ENCODE peak calls at places on chromosomes 4 and X, in eight cellular contexts. One of them, this sample, is unnamed. For H3K36me3 and H3K4me1, the result is how much of the 10 kb centered on the place peaks cover.

GRCh38 chr4:26308573-26308972 is 12.2 kb upstream of the RBPJ start:
- DNase-seq in cardiac muscle cell: no peak
- DNase-seq in CD8-positive, alpha-beta T cell: no peak
- DNase-seq in body of pancreas: no peak
- DNase-seq in left ventricle myocardium inferior: no peak
- DNase-seq in lung: no peak
- DNase-seq in upper lobe of right lung: no peak
- DNase-seq in tibial nerve: no peak
- DNase-seq in this sample: no peak

GRCh38 chr4:26985836-26986235 is 125.2 kb downstream of the STIM2 start:
- DNase-seq in tibial nerve: no peak
- DNase-seq in upper lobe of right lung: no peak
- DNase-seq in lung: no peak
- DNase-seq in body of pancreas: no peak
- DNase-seq in cardiac muscle cell: no peak
- DNase-seq in left ventricle myocardium inferior: no peak
- DNase-seq in CD8-positive, alpha-beta T cell: no peak
- DNase-seq in this sample: no peak

GRCh38 chrX:103608305-103608963 is 671 bp downstream of the TCEAL3 start:
- DNase-seq in upper lobe of right lung: peak
- DNase-seq in body of pancreas: peak
- DNase-seq in tibial nerve: no peak
- DNase-seq in lung: no peak
- DNase-seq in left ventricle myocardium inferior: no peak
- DNase-seq in cardiac muscle cell: no peak
- DNase-seq in CD8-positive, alpha-beta T cell: no peak
- DNase-seq in this sample: peak

GRCh38 chr4:186719925-186720694 is 3.5 kb downstream of the FAT1 start:
- DNase-seq in upper lobe of right lung: no peak
- DNase-seq in lung: no peak
- DNase-seq in left ventricle myocardium inferior: no peak
- DNase-seq in CD8-positive, alpha-beta T cell: no peak
- DNase-seq in tibial nerve: no peak
- DNase-seq in cardiac muscle cell: peak
- DNase-seq in body of pancreas: no peak
- DNase-seq in this sample: no peak

GRCh38 chr4:22434895-22435294 is 81.0 kb downstream of the ADGRA3 start:
- DNase-seq in body of pancreas: peak
- DNase-seq in upper lobe of right lung: no peak
- DNase-seq in cardiac muscle cell: peak
- DNase-seq in lung: no peak
- DNase-seq in left ventricle myocardium inferior: no peak
- DNase-seq in CD8-positive, alpha-beta T cell: no peak
- DNase-seq in tibial nerve: no peak
- DNase-seq in this sample: no peak

GRCh38 chr4:186829740-186830449 is 106.2 kb upstream of the FAT1 start:
- DNase-seq in CD8-positive, alpha-beta T cell: no peak
- DNase-seq in tibial nerve: no peak
- DNase-seq in cardiac muscle cell: no peak
- DNase-seq in lung: no peak
- DNase-seq in body of pancreas: no peak
- DNase-seq in left ventricle myocardium inferior: no peak
- DNase-seq in upper lobe of right lung: no peak
- DNase-seq in this sample: no peak

GRCh38 chr4:11397146-11397545 is 31.5 kb downstream of the HS3ST1 start:
- DNase-seq in lung: no peak
- DNase-seq in CD8-positive, alpha-beta T cell: no peak
- DNase-seq in tibial nerve: no peak
- DNase-seq in body of pancreas: no peak
- DNase-seq in cardiac muscle cell: peak
- DNase-seq in left ventricle myocardium inferior: no peak
- DNase-seq in upper lobe of right lung: no peak
- DNase-seq in this sample: no peak

GRCh38 chr4:53478671-53479456 is 101.4 kb downstream of the FIP1L1 start:
- DNase-seq in CD8-positive, alpha-beta T cell: no peak
- DNase-seq in left ventricle myocardium inferior: no peak
- DNase-seq in tibial nerve: no peak
- DNase-seq in cardiac muscle cell: no peak
- DNase-seq in upper lobe of right lung: no peak
- DNase-seq in body of pancreas: no peak
- DNase-seq in lung: no peak
- DNase-seq in this sample: no peak

GRCh38 chr4:150173854-150174398 is 95.7 kb downstream of the DCLK2 start:
- DNase-seq in left ventricle myocardium inferior: no peak
- DNase-seq in cardiac muscle cell: no peak
- DNase-seq in lung: no peak
- DNase-seq in tibial nerve: no peak
- DNase-seq in upper lobe of right lung: no peak
- DNase-seq in body of pancreas: no peak
- DNase-seq in CD8-positive, alpha-beta T cell: no peak
- DNase-seq in this sample: no peak

GRCh38 chrX:372856-373640 is 13.7 kb downstream of the PPP2R3B start:
- DNase-seq in left ventricle myocardium inferior: no peak
- DNase-seq in upper lobe of right lung: no peak
- DNase-seq in CD8-positive, alpha-beta T cell: no peak
- DNase-seq in body of pancreas: no peak
- DNase-seq in lung: no peak
- DNase-seq in tibial nerve: no peak
- DNase-seq in cardiac muscle cell: peak
- DNase-seq in this sample: peak

GRCh38 chrX:34631826-34632225 is 25.3 kb downstream of the TMEM47 start:
- DNase-seq in lung: no peak
- DNase-seq in CD8-positive, alpha-beta T cell: no peak
- DNase-seq in tibial nerve: no peak
- DNase-seq in left ventricle myocardium inferior: no peak
- DNase-seq in upper lobe of right lung: no peak
- DNase-seq in cardiac muscle cell: no peak
- DNase-seq in body of pancreas: no peak
- DNase-seq in this sample: no peak

GRCh38 chr4:94285666-94286065 is 57.0 kb downstream of the HPGDS start:
- DNase-seq in upper lobe of right lung: no peak
- DNase-seq in CD8-positive, alpha-beta T cell: no peak
- DNase-seq in left ventricle myocardium inferior: no peak
- DNase-seq in cardiac muscle cell: no peak
- DNase-seq in tibial nerve: no peak
- DNase-seq in lung: no peak
- DNase-seq in body of pancreas: no peak
- DNase-seq in this sample: no peak
- H3K36me3 ChIP-seq in upper lobe of right lung: half or more
- H3K36me3 ChIP-seq in CD8-positive, alpha-beta T cell: under half
- H3K36me3 ChIP-seq in left ventricle myocardium inferior: half or more
- H3K36me3 ChIP-seq in cardiac muscle cell: half or more
- H3K36me3 ChIP-seq in tibial nerve: under half
- H3K36me3 ChIP-seq in lung: under half
- H3K36me3 ChIP-seq in body of pancreas: under half
- H3K36me3 ChIP-seq in this sample: under half

DNA sequence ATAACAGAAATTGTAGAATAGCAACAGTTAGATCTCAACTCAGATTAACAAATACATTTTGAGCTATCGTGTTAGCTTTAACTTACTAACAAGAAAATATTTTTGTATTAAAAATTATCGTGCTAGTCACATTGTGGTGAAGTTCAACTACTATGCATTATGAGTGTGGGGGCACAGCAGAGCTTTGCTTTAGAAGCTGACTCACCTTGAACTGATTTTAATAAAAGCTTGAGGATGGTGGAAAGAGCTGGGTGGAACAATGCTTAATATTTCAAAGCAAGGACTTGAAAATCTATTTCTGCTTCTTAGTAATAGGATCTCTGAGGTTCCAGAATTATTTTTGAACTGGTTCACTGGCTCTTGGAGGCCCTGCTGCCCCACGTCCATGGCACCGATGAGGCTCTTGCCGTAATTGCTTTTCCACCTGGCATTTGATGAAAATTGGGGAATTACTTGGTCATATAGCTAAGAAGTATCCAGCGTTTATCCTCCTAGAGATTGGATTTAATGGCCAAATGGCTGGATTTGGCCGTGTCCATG is 66.8 kb upstream of the LIMCH1 start:
- DNase-seq in lung: no peak
- DNase-seq in upper lobe of right lung: no peak
- DNase-seq in CD8-positive, alpha-beta T cell: no peak
- DNase-seq in cardiac muscle cell: no peak
- DNase-seq in left ventricle myocardium inferior: no peak
- DNase-seq in body of pancreas: no peak
- DNase-seq in tibial nerve: no peak
- DNase-seq in this sample: no peak
- H3K4me1 ChIP-seq in lung: under half
- H3K4me1 ChIP-seq in upper lobe of right lung: under half
- H3K4me1 ChIP-seq in CD8-positive, alpha-beta T cell: under half
- H3K4me1 ChIP-seq in cardiac muscle cell: under half
- H3K4me1 ChIP-seq in left ventricle myocardium inferior: half or more
- H3K4me1 ChIP-seq in body of pancreas: under half
- H3K4me1 ChIP-seq in tibial nerve: under half
- H3K4me1 ChIP-seq in this sample: under half

DNA sequence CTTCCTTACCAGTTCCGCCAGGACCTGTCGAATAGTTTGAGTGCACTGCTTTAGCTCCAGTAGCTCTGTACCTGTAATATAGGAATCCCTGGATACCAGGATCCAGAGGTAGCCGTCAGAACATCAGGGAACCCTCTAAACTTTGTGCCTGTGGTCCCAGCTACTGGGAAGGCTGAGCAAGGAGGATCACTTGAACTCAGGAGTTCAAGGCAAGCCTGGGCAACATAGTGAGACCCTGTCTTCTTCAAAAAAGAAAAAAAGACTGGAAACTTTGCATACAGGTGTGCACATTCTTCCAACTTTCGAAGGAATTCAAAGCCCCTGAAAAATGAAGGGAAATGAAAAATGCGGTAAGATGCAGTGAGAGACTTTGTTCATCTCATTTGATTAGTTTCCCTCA is 32.6 kb upstream of the FAM193A start:
- DNase-seq in left ventricle myocardium inferior: no peak
- DNase-seq in body of pancreas: no peak
- DNase-seq in cardiac muscle cell: no peak
- DNase-seq in tibial nerve: no peak
- DNase-seq in upper lobe of right lung: no peak
- DNase-seq in CD8-positive, alpha-beta T cell: no peak
- DNase-seq in lung: no peak
- DNase-seq in this sample: no peak
- H3K36me3 ChIP-seq in left ventricle myocardium inferior: half or more
- H3K36me3 ChIP-seq in body of pancreas: under half
- H3K36me3 ChIP-seq in cardiac muscle cell: under half
- H3K36me3 ChIP-seq in tibial nerve: under half
- H3K36me3 ChIP-seq in upper lobe of right lung: half or more
- H3K36me3 ChIP-seq in CD8-positive, alpha-beta T cell: under half
- H3K36me3 ChIP-seq in lung: under half
- H3K36me3 ChIP-seq in this sample: under half

GRCh38 chr4:104421576-104421975 is 73.1 kb downstream of the CXXC4 start:
- DNase-seq in left ventricle myocardium inferior: no peak
- DNase-seq in body of pancreas: no peak
- DNase-seq in CD8-positive, alpha-beta T cell: no peak
- DNase-seq in tibial nerve: no peak
- DNase-seq in cardiac muscle cell: peak
- DNase-seq in lung: no peak
- DNase-seq in upper lobe of right lung: no peak
- DNase-seq in this sample: no peak
- H3K4me1 ChIP-seq in left ventricle myocardium inferior: under half
- H3K4me1 ChIP-seq in body of pancreas: under half
- H3K4me1 ChIP-seq in CD8-positive, alpha-beta T cell: under half
- H3K4me1 ChIP-seq in tibial nerve: under half
- H3K4me1 ChIP-seq in cardiac muscle cell: under half
- H3K4me1 ChIP-seq in lung: under half
- H3K4me1 ChIP-seq in upper lobe of right lung: under half
- H3K4me1 ChIP-seq in this sample: under half

GRCh38 chrX:107648332-107648731 is 20.0 kb downstream of the PRPS1 start:
- DNase-seq in tibial nerve: no peak
- DNase-seq in lung: no peak
- DNase-seq in cardiac muscle cell: no peak
- DNase-seq in upper lobe of right lung: no peak
- DNase-seq in left ventricle myocardium inferior: no peak
- DNase-seq in CD8-positive, alpha-beta T cell: no peak
- DNase-seq in body of pancreas: no peak
- DNase-seq in this sample: no peak
- H3K36me3 ChIP-seq in tibial nerve: under half
- H3K36me3 ChIP-seq in lung: under half
- H3K36me3 ChIP-seq in cardiac muscle cell: under half
- H3K36me3 ChIP-seq in upper lobe of right lung: under half
- H3K36me3 ChIP-seq in left ventricle myocardium inferior: under half
- H3K36me3 ChIP-seq in CD8-positive, alpha-beta T cell: under half
- H3K36me3 ChIP-seq in body of pancreas: under half
- H3K36me3 ChIP-seq in this sample: under half

DNA sequence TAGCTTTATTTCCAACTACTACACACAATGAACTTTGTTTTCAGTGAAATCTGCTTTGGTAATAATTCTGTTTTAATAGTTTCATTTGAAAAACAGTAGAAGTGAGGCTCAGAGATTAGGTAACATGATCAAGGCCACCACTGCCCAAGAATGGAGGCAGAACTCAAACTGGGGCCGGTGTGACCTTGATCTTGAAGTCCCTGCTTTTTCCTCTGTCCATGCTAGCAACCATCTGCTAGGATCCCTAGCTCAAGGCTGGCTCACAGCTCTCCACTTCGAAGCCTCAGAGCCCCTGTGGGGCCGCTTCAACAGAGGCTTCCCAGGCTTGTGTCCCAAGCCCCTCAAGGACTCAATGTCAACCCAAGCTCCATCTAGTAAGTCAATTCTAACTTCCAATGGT is 15.0 kb downstream of the ELF4 start:
- DNase-seq in body of pancreas: no peak
- DNase-seq in lung: no peak
- DNase-seq in CD8-positive, alpha-beta T cell: no peak
- DNase-seq in upper lobe of right lung: no peak
- DNase-seq in tibial nerve: no peak
- DNase-seq in left ventricle myocardium inferior: no peak
- DNase-seq in cardiac muscle cell: no peak
- DNase-seq in this sample: no peak
- H3K4me1 ChIP-seq in body of pancreas: under half
- H3K4me1 ChIP-seq in lung: under half
- H3K4me1 ChIP-seq in CD8-positive, alpha-beta T cell: half or more
- H3K4me1 ChIP-seq in upper lobe of right lung: under half
- H3K4me1 ChIP-seq in tibial nerve: under half
- H3K4me1 ChIP-seq in left ventricle myocardium inferior: under half
- H3K4me1 ChIP-seq in cardiac muscle cell: under half
- H3K4me1 ChIP-seq in this sample: under half

DNA sequence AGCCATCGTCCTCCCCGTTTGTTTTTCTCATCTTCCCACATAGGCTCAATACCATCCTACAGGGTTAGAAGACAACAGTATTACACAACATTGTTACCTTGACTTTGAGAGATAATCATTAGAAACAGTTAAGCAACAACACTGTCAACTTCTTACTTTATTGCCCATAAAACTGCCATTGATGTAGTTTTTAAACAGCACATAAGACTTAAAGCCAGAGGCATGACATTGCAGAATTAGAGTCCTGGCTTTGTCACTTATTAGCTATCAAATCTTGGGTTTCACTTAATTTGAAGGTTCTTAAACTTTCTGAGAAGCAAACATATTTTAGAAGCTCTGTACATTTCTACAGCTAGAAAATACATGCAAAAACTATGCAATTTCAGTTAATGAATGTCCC is 41.8 kb downstream of the EIF4E start:
- DNase-seq in body of pancreas: no peak
- DNase-seq in tibial nerve: no peak
- DNase-seq in left ventricle myocardium inferior: no peak
- DNase-seq in CD8-positive, alpha-beta T cell: no peak
- DNase-seq in lung: no peak
- DNase-seq in upper lobe of right lung: no peak
- DNase-seq in cardiac muscle cell: no peak
- DNase-seq in this sample: no peak
- H3K36me3 ChIP-seq in body of pancreas: under half
- H3K36me3 ChIP-seq in tibial nerve: under half
- H3K36me3 ChIP-seq in left ventricle myocardium inferior: half or more
- H3K36me3 ChIP-seq in CD8-positive, alpha-beta T cell: under half
- H3K36me3 ChIP-seq in lung: under half
- H3K36me3 ChIP-seq in upper lobe of right lung: half or more
- H3K36me3 ChIP-seq in cardiac muscle cell: under half
- H3K36me3 ChIP-seq in this sample: under half

This sample was measured in kidney.